ENCODE peak calls at places on chromosomes 6 and 20, in seven cellular contexts. F, T, N, Z, J, V and Q are unnamed samples.

GRCh38 chr6:134240664-134241431 is 77.1 kb downstream of the SGK1 start:
- DNase-seq in F (no peak), T (no peak), N (no peak), Z (no peak), J (no peak), V (peak), Q (no peak)

GRCh38 chr6:43076093-43076927 is at the start of gene PTK7:
- DNase-seq in F (peak), T (peak), N (peak), Z (peak), J (peak), V (peak), Q (no peak)

GRCh38 chr20:47789081-47789998 is 4.1 kb upstream of the SULF2 start:
- DNase-seq in F (no peak), T (peak), N (no peak), Z (no peak), J (no peak), V (no peak), Q (no peak)

GRCh38 chr20:34083137-34083536 is 28.9 kb downstream of the EIF2S2 start:
- DNase-seq in F (peak), T (peak), N (no peak), Z (no peak), J (no peak), V (no peak), Q (no peak)

GRCh38 chr6:146878564-146879343 is 280.0 kb downstream of the ADGB start:
- DNase-seq in F (no peak), T (no peak), N (peak), Z (no peak), J (no peak), V (no peak), Q (no peak)

GRCh38 chr6:81751388-81752083 is 945 bp downstream of the TENT5A start:
- DNase-seq in F (peak), T (peak), N (peak), Z (peak), J (peak), V (peak), Q (no peak)

GRCh38 chr20:36573103-36573797 is at the start of gene TGIF2:
- DNase-seq in F (peak), T (peak), N (peak), Z (peak), J (peak), V (peak), Q (peak)

GRCh38 chr20:50038574-50038991 is 55.8 kb downstream of the SNAI1 start:
- DNase-seq in F (no peak), T (no peak), N (no peak), Z (peak), J (no peak), V (peak), Q (no peak)

GRCh38 chr6:19851273-19852089 is 14.3 kb downstream of the ID4 start:
- DNase-seq in F (peak), T (peak), N (peak), Z (peak), J (peak), V (peak), Q (no peak)

GRCh38 chr6:28980797-28981390 is 24.2 kb downstream of the ZNF311 start:
- DNase-seq in F (peak), T (peak), N (peak), Z (peak), J (peak), V (peak), Q (no peak)

GRCh38 chr6:113526553-113526952 is 330.6 kb upstream of the MARCKS start:
- DNase-seq in F (no peak), T (no peak), N (no peak), Z (no peak), J (no peak), V (no peak), Q (no peak)

GRCh38 chr6:35552285-35552917 is 39.7 kb upstream of the TULP1 start:
- DNase-seq in F (peak), T (peak), N (peak), Z (peak), J (no peak), V (peak), Q (peak)

GRCh38 chr6:153090241-153090930 is 40.7 kb downstream of the RGS17 start:
- DNase-seq in F (peak), T (peak), N (no peak), Z (no peak), J (no peak), V (no peak), Q (no peak)

GRCh38 chr20:8951136-8951535 is 117.8 kb upstream of the PLCB4 start:
- DNase-seq in F (no peak), T (no peak), N (no peak), Z (no peak), J (no peak), V (no peak), Q (no peak)

GRCh38 chr6:79810153-79810806 is 137.1 kb downstream of the ELOVL4 start:
- DNase-seq in F (no peak), T (no peak), N (no peak), Z (no peak), J (peak), V (no peak), Q (no peak)

GRCh38 chr6:141264101-141264500 is 868.6 kb upstream of the GJE1 start:
- DNase-seq in F (peak), T (no peak), N (no peak), Z (no peak), J (no peak), V (no peak), Q (no peak)

GRCh38 chr20:11608736-11609135 is 309.0 kb upstream of the BTBD3 start:
- DNase-seq in F (no peak), T (no peak), N (no peak), Z (no peak), J (no peak), V (no peak), Q (no peak)

GRCh38 chr20:44720994-44721784 is 6.0 kb downstream of the CCN5 start:
- DNase-seq in F (peak), T (peak), N (no peak), Z (no peak), J (no peak), V (no peak), Q (no peak)

GRCh38 chr20:32773214-32773613 is 11.0 kb downstream of the DNMT3B start:
- DNase-seq in F (no peak), T (no peak), N (no peak), Z (no peak), J (no peak), V (no peak), Q (no peak)

DNA sequence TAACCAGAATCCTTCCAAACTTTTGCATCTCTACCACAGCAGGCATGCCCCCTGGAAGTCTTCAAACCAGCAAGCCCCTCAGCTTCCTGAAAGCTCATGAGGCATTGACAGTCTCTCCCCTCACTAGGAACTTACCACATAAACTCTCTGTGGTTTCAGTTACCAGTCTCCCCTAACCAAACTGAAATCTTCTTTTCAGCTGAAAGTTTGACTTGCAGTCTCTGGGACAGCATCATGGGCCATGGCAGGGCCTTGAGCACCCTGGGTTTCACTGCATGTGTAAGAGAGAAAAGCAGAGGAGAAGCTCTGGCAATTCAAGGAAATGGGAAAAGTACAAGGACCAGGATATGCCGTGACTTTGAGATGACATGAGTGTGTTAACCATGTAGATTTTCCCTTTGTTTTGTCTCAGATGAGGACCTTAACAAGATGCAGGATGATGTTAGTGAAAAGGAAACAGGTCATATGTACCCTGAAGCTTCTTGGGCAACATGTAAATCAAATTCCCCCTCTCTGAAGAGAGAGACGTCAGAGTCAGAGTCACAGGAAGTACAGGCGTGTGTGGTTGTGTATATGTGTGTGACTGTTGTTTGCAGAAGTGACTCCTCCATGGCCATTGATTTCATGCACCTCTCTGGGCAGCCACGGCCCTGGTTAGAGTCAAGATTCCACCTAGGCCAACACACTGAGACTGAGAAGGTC is 106.3 kb downstream of the TNFRSF21 start:
- DNase-seq in F (peak), T (peak), N (no peak), Z (no peak), J (no peak), V (no peak), Q (no peak)
- H3K18ac ChIP-seq in F (no peak), T (peak), N (no peak), Z (no peak), J (no peak), V (no peak), Q (no peak)

DNA sequence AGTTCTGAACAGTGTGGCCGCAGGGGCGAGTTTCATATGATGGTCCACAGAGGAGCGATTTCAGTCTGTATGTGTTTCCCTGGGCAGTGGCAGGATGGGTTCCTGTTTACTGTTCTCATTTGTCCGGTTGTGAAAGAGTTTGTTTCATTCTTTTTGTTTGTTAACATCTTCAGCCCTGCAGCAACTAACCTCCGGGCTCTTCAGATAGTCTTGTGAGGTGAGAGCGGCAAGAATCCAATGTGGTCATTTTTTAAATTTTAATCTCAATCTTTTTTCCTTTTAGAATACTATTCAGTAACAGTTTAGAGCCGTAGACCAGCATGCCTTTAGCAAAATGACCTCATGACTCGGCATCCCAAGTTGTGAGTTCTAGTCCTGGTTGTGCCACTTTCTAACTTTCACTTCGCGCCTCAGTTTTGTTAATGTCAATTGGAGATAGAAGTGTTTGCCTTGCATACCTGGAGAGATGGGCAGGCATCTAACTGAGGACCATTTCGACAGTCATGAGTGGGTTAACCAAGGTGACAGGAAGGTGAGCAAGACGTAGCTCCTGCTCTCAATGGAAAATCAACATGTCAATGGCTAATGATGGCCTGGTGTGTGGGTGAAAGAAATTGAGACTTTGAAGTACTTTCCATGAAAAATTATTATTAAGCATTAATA is 38.5 kb upstream of the PXDC1 start:
- DNase-seq in F (no peak), T (no peak), N (no peak), Z (no peak), J (no peak), V (peak), Q (no peak)
- H3K18ac ChIP-seq in F (peak), T (no peak), N (no peak), Z (no peak), J (no peak), V (no peak), Q (no peak)

DNA sequence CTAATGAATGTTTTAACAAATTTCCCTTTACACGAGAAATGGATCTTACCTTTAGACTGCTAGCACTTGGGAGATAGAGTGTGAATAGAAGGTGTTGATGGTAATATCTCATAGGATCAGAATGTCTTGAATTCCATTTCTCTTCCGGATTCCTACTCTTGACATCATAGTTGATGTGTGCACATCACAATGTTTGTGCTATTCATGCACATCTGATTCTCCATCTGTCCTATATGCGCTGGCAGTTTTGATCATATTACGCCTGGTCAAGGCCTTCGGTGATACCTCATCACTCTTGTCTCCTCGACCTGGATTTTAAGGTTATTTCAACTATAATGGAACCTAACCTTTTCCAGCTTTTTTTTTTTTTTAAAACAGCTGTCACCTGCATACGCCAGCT is 16.8 kb upstream of the ACAT2 start:
- DNase-seq in F (no peak), T (no peak), N (no peak), Z (no peak), J (no peak), V (peak), Q (no peak)
- H3K18ac ChIP-seq in F (no peak), T (no peak), N (no peak), Z (no peak), J (no peak), V (no peak), Q (no peak)

GRCh38 chr20:4444404-4444803 is 277.3 kb upstream of the PRND start:
- DNase-seq in F (peak), T (no peak), N (no peak), Z (no peak), J (no peak), V (peak), Q (no peak)
- H3K18ac ChIP-seq in F (no peak), T (no peak), N (no peak), Z (no peak), J (no peak), V (no peak), Q (no peak)

GRCh38 chr6:85674604-85675003 is 31.9 kb upstream of the SYNCRIP start:
- DNase-seq in F (no peak), T (no peak), N (no peak), Z (no peak), J (no peak), V (peak), Q (no peak)

GRCh38 chr6:85677243-85677956 is 34.7 kb upstream of the SYNCRIP start:
- DNase-seq in F (no peak), T (peak), N (no peak), Z (no peak), J (no peak), V (peak), Q (no peak)

GRCh38 chr6:85678000-85678601 is 35.4 kb upstream of the SYNCRIP start:
- DNase-seq in F (no peak), T (no peak), N (no peak), Z (no peak), J (no peak), V (no peak), Q (no peak)

GRCh38 chr6:85675030-85675819 is 32.5 kb upstream of the SYNCRIP start:
- DNase-seq in F (peak), T (peak), N (peak), Z (peak), J (no peak), V (peak), Q (no peak)

DNA sequence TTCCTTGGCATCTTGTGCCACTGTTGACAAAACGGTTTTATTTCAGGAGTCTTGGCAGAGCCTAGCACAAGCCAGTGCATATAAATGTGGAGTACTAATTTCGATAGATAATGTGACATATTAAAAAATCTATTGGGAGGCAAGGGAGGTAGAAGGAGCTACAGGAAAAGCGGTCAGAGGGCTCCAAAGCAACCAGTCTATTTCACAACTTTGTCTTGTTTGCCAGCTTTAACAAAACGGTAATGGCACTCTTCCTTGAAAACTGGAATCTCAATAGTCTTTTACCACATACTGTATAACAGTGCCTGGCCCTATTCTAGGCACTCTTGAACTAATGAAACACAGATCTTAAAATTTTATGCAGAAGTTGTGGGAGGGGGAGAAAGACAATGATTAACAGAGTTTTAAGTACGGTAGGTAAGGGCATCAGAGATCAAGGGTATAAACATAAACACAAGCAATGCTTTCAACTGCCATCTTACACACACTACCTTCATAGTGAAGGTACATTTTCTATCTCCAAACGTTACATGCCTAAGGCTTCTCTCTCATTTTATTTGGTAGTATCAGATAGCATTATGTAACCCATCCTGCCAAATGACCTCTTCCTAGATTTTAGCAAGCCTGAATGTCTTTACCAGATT is 33.5 kb upstream of the SYNCRIP start:
- DNase-seq in F (no peak), T (peak), N (no peak), Z (no peak), J (no peak), V (peak), Q (no peak)
- H3K18ac ChIP-seq in F (no peak), T (no peak), N (no peak), Z (no peak), J (no peak), V (no peak), Q (no peak)

DNA sequence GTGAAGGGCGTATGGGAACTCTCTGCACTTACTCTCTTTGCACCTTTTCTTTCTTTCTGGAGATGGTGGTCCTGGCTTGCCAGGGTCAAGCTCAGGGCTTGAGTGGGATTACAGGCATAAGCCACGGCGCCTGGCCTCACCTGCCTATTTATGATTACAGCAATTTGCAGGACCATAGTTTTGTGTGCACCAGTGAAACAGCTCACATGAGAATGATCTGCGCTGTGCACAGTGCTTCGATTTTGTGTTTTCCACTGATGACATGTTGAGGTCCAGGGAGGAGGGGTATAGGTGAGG is 40.3 kb downstream of the RBM38 start:
- DNase-seq in F (no peak), T (no peak), N (no peak), Z (no peak), J (no peak), V (no peak), Q (no peak)
- H3K18ac ChIP-seq in F (no peak), T (no peak), N (no peak), Z (no peak), J (no peak), V (no peak), Q (no peak)

GRCh38 chr6:11759995-11760394 is 18.6 kb downstream of the ADTRP start:
- DNase-seq in F (no peak), T (no peak), N (no peak), Z (no peak), J (no peak), V (no peak), Q (no peak)
- H3K18ac ChIP-seq in F (no peak), T (no peak), N (no peak), Z (no peak), J (no peak), V (no peak), Q (no peak)